ENCODE peak calls at places on chromosome 5, in nine cellular contexts. A is AG04449; O is stimulated activated CD8-positive, alpha-beta memory T cell treated with anti-CD3 and anti-CD28 coated beads, Interleukin-2, amount 100 ng/mL, for 1 hour; G is AG20443; F is Peyer's patch; U is astrocyte of the spinal cord; H is HTR-8/SVneo; R is body of pancreas; Z is KG1. V is an unnamed sample.

GRCh38 chr5:53571403-53571802 is 11.0 kb downstream of the NDUFS4 start:
- DNase-seq in F (no peak), H (no peak), A (no peak), U (no peak), O (no peak), R (no peak), Z (no peak), G (no peak), V (no peak)

GRCh38 chr5:113381791-113382190 is 53.0 kb downstream of the TSSK1B start:
- DNase-seq in Z (no peak), O (no peak), R (no peak), U (no peak), G (no peak), F (no peak), H (no peak), A (no peak), V (no peak)

GRCh38 chr5:137414112-137414511 is 85.0 kb downstream of the SPOCK1 start:
- DNase-seq in U (no peak), R (no peak), A (no peak), O (no peak), Z (no peak), H (no peak), G (no peak), F (no peak), V (no peak)

GRCh38 chr5:163193886-163194285 is 243.5 kb upstream of the CCNG1 start:
- DNase-seq in U (no peak), H (no peak), G (no peak), R (no peak), A (no peak), O (no peak), F (no peak), Z (no peak), V (no peak)

GRCh38 chr5:73534971-73535370 is 30.5 kb downstream of the ANKRA2 start:
- DNase-seq in U (no peak), A (no peak), O (no peak), F (no peak), R (no peak), H (no peak), G (no peak), Z (no peak), V (no peak)

GRCh38 chr5:134099288-134099872 is 15.1 kb upstream of the TCF7 start:
- DNase-seq in Z (no peak), H (no peak), F (no peak), A (no peak), O (no peak), G (no peak), U (no peak), R (no peak), V (no peak)

GRCh38 chr5:3220201-3220600 is 375.4 kb upstream of the IRX1 start:
- DNase-seq in U (no peak), A (no peak), H (no peak), F (no peak), G (no peak), Z (no peak), R (no peak), O (no peak), V (no peak)

GRCh38 chr5:39283231-39283818 is 64.0 kb upstream of the FYB1 start:
- DNase-seq in R (peak), U (peak), O (peak), A (peak), H (peak), F (peak), Z (peak), G (peak), V (no peak)

GRCh38 chr5:53406630-53407316 is 73.7 kb upstream of the FST start:
- DNase-seq in R (no peak), A (no peak), H (peak), Z (no peak), G (peak), F (no peak), O (no peak), U (peak), V (no peak)

GRCh38 chr5:160213537-160213936 is 15.8 kb upstream of the FABP6 start:
- DNase-seq in R (no peak), A (no peak), H (no peak), Z (no peak), G (peak), F (no peak), U (no peak), O (no peak), V (no peak)

GRCh38 chr5:93574041-93574938 is 6.7 kb downstream of the NR2F1-AS1 start:
- DNase-seq in G (no peak), H (no peak), O (no peak), A (no peak), Z (no peak), R (no peak), F (no peak), U (peak), V (no peak)

GRCh38 chr5:171571663-171572062 is 152.2 kb downstream of the FGF18 start:
- DNase-seq in Z (no peak), A (no peak), H (peak), G (no peak), F (no peak), R (no peak), O (no peak), U (peak), V (no peak)

GRCh38 chr5:457195-457961 is 14.4 kb downstream of the EXOC3 start:
- DNase-seq in A (no peak), Z (no peak), R (peak), H (no peak), G (no peak), F (peak), U (no peak), O (no peak), V (no peak)

GRCh38 chr5:109413463-109413862 is 3.7 kb upstream of the PJA2 start:
- DNase-seq in U (peak), O (no peak), H (no peak), G (no peak), F (no peak), Z (no peak), R (peak), A (no peak), V (no peak)

GRCh38 chr5:128237504-128237903 is 153.9 kb downstream of the SLC12A2 start:
- DNase-seq in R (no peak), U (peak), H (no peak), A (no peak), G (no peak), Z (no peak), O (no peak), F (no peak), V (peak)

GRCh38 chr5:174972291-174972690 is 247.9 kb downstream of the MSX2 start:
- DNase-seq in R (peak), O (no peak), A (no peak), F (no peak), U (no peak), G (no peak), Z (no peak), H (no peak), V (no peak)

GRCh38 chr5:127785098-127785927 is 82.1 kb downstream of the CCDC192 start:
- DNase-seq in O (no peak), F (no peak), H (no peak), G (peak), A (peak), Z (no peak), R (no peak), U (peak), V (no peak)

GRCh38 chr5:77266291-77266690 is 55.8 kb downstream of the PDE8B start:
- DNase-seq in F (no peak), H (no peak), R (no peak), O (no peak), A (peak), G (peak), Z (no peak), U (peak), V (no peak)

GRCh38 chr5:67879619-67880357 is 335.8 kb upstream of the PIK3R1 start:
- DNase-seq in U (peak), A (no peak), R (no peak), Z (no peak), F (no peak), O (no peak), G (peak), H (no peak), V (no peak)

GRCh38 chr5:9121597-9121996 is 424.3 kb downstream of the SEMA5A start:
- DNase-seq in A (no peak), H (no peak), U (no peak), F (no peak), Z (no peak), G (no peak), R (no peak), O (no peak), V (no peak)

GRCh38 chr5:71887680-71888079 is 168.6 kb downstream of the CARTPT start:
- DNase-seq in U (peak), O (no peak), R (no peak), G (peak), A (peak), F (no peak), Z (no peak), H (peak), V (peak)

GRCh38 chr5:146995878-146996277 is 117.3 kb upstream of the PPP2R2B start:
- DNase-seq in Z (no peak), G (no peak), H (no peak), A (no peak), O (no peak), R (no peak), U (no peak), F (no peak), V (no peak)

GRCh38 chr5:91189480-91190332 is 193.4 kb downstream of the ARRDC3 start:
- DNase-seq in U (peak), O (no peak), Z (no peak), R (no peak), F (peak), G (peak), H (no peak), A (no peak), V (no peak)

GRCh38 chr5:168215646-168216045 is 75.8 kb upstream of the WWC1 start:
- DNase-seq in G (no peak), U (no peak), Z (no peak), A (no peak), O (no peak), R (no peak), F (no peak), H (no peak), V (no peak)

GRCh38 chr5:111079846-111080245 is 8.3 kb downstream of the TSLP start:
- DNase-seq in R (no peak), H (no peak), G (no peak), F (no peak), A (no peak), Z (no peak), U (no peak), O (no peak), V (no peak)

GRCh38 chr5:96219580-96220281 is 213.3 kb downstream of the PCSK1 start:
- DNase-seq in A (no peak), O (no peak), G (peak), F (no peak), R (no peak), H (no peak), U (peak), Z (no peak), V (no peak)

V was measured in SK-N-MC.